ENCODE peak calls at places on chromosomes 16 and 17, in five cellular contexts. C, U, E, H and N are unnamed samples.

GRCh38 chr17:49598918-49599317 is 23.2 kb downstream of the NXPH3 start:
- DNase-seq in E (no peak), C (no peak), U (no peak), H (no peak), N (no peak)

GRCh38 chr17:37483311-37484039 is 6.2 kb upstream of the DUSP14 start:
- DNase-seq in H (no peak), E (peak), U (peak), C (peak), N (no peak)

GRCh38 chr16:9911989-9912388 is 270.2 kb downstream of the GRIN2A start:
- DNase-seq in C (no peak), E (no peak), H (no peak), U (no peak), N (no peak)

GRCh38 chr16:822174-822908 is 21.8 kb upstream of the GNG13 start:
- DNase-seq in U (no peak), E (no peak), C (no peak), H (no peak), N (no peak)

GRCh38 chr16:78705694-78706093 is 606.2 kb downstream of the WWOX start:
- DNase-seq in C (peak), H (no peak), E (peak), U (peak), N (peak)

GRCh38 chr16:8585942-8586341 is 4.4 kb downstream of the TMEM114 start:
- DNase-seq in H (no peak), E (no peak), U (no peak), C (no peak), N (no peak)

GRCh38 chr17:54544239-54544638 is 356.4 kb upstream of the TOM1L1 start:
- DNase-seq in E (no peak), U (no peak), H (no peak), C (no peak), N (no peak)

GRCh38 chr17:39604911-39605491 is 2.7 kb downstream of the NEUROD2 start:
- DNase-seq in U (no peak), C (no peak), H (no peak), E (no peak), N (no peak)

GRCh38 chr17:57572600-57572999 is 172.5 kb downstream of the CCDC182 start:
- DNase-seq in E (no peak), U (no peak), H (no peak), C (no peak), N (no peak)

DNA sequence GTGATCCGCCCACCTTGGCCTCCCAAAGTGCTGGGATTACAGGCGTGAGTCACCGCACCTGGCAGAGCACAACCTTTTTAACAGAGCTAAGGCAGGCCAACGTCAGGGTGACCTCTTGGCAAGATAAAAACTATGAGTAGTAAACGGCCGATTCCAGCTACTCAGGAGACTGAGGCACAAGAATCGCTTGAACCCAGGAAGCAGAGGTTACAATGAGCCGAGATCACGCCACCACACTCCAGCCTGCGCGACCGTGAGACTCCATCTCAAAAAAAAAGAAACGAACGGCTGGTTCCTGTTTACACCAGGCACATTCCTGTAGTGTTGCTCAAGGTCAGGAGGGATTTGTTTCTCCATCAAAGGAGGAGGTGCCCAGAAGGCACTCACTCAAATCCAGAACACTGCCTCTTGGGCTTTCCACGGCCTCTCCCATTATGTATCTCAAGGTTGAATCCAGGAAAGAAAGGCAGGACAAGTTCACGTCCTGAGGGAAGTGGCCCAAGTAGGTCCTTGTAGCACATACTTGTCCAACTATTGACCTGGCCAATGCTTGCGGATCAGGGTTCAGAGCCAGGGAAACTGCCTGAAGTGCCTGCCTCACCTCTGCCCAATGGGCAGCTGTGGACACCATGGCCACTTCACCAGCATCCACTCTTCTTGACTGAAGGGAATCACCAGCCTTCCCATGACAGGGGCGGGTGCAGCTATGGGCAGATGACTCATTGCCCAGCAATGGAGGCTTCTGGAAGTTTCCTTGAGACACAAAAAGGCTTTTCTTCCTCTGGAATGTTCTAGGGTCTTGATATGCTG is 13.5 kb downstream of the KNOP1 start:
- DNase-seq in C (peak), E (no peak), H (peak), U (peak), N (peak)
- H3K27ac ChIP-seq in C (no peak), E (no peak), H (no peak), U (peak), N (peak)

GRCh38 chr17:73325527-73325842 is 13.7 kb upstream of the CDC42EP4 start:
- DNase-seq in H (no peak), C (peak), E (no peak), U (peak), N (no peak)
- TF ChIP-seq CTCF in H (no peak), C (peak), E (peak), U (peak), N (no peak)

GRCh38 chr17:45307290-45308015 is 9.4 kb downstream of the MAP3K14 start:
- DNase-seq in U (peak), C (peak), E (no peak), H (no peak), N (peak)

GRCh38 chr17:45306623-45307022 is 10.2 kb downstream of the MAP3K14 start:
- DNase-seq in E (no peak), C (no peak), U (no peak), H (no peak), N (no peak)

GRCh38 chr17:45308840-45309239 is 8.0 kb downstream of the MAP3K14 start:
- DNase-seq in U (no peak), C (no peak), E (no peak), H (no peak), N (no peak)

GRCh38 chr17:45309400-45309799 is 7.4 kb downstream of the MAP3K14 start:
- DNase-seq in C (no peak), H (no peak), U (no peak), E (no peak), N (no peak)

GRCh38 chr17:45308016-45308365 is 8.8 kb downstream of the MAP3K14 start:
- DNase-seq in E (no peak), U (no peak), C (no peak), H (no peak), N (no peak)
- H3K27ac ChIP-seq in E (peak), U (peak), C (no peak), H (peak), N (peak)

GRCh38 chr17:7308625-7309433 is 1.4 kb downstream of the EIF5A start:
- DNase-seq in E (peak), H (peak), U (peak), C (peak), N (peak)

GRCh38 chr17:7306911-7307685 is at the start of gene EIF5A:
- DNase-seq in C (peak), H (peak), E (peak), U (peak), N (peak)

GRCh38 chr17:7311110-7311698 is 3.8 kb downstream of the EIF5A start:
- DNase-seq in E (no peak), C (no peak), U (no peak), H (no peak), N (no peak)

GRCh38 chr17:7309628-7310027 is 2.2 kb downstream of the EIF5A start:
- DNase-seq in E (no peak), C (no peak), H (no peak), U (no peak), N (no peak)

GRCh38 chr17:7307686-7308624 is 527 bp downstream of the EIF5A start:
- DNase-seq in U (no peak), E (peak), H (peak), C (peak), N (peak)
- TF ChIP-seq CTCF in U (no peak), E (no peak), H (no peak), C (peak), N (no peak)

DNA sequence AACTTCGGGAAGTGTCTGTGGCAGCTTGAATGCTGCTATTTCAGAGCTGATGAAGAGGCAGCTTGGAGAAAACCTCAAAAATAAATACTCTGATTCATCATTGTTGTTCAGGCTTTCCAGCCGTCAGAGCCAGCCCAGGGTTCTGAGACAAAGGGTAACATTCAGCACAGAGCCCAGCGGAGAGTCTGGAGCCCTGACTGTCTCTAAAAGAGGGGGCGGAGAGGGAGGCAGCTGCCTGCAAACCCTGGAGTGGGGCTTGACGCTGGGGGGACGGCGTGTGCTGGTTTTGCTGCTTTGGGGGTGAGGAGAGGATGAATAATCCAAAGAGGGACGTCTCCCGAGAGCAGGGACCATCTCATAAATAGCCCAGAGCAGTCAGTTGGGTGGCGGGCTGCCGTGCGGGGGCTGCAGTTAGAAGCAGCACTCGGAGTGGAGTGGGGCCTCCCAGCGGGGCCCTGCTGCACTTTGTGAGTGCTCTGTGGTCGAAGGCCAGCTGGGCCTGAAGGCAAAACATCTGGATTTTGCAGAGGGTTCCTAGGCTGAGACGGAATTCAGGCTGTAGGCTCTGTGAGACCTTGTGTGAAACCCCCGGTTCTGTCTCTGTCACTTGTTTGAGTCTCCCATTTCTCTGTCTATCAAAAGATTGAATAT is 237.8 kb downstream of the PRKCA start:
- DNase-seq in E (no peak), U (peak), H (no peak), C (peak), N (no peak)
- H3K27ac ChIP-seq in E (no peak), U (peak), H (no peak), C (no peak), N (no peak)

DNA sequence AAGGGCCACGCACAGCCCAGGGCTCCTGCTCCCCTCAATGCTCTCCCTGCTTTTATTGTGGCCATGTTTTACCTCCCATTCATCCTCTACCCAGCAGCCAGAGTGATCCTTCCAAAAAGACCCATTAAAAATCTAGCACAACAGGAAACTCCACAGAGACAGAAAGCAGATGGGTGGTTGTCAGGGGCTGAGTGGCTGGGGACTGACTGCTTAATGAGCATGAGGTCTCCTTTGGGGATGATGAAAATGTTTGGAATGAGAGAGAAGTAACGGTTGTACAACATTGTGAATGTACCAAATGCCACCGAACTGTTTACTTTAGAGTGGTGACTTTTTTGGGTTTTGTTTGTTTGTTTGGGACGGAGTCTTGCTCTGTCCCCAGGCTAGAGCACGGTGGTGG is 107.4 kb downstream of the GAS7 start:
- DNase-seq in C (no peak), U (no peak), E (no peak), H (no peak), N (no peak)
- TF ChIP-seq CTCF in C (no peak), U (no peak), E (no peak), H (no peak), N (no peak)

DNA sequence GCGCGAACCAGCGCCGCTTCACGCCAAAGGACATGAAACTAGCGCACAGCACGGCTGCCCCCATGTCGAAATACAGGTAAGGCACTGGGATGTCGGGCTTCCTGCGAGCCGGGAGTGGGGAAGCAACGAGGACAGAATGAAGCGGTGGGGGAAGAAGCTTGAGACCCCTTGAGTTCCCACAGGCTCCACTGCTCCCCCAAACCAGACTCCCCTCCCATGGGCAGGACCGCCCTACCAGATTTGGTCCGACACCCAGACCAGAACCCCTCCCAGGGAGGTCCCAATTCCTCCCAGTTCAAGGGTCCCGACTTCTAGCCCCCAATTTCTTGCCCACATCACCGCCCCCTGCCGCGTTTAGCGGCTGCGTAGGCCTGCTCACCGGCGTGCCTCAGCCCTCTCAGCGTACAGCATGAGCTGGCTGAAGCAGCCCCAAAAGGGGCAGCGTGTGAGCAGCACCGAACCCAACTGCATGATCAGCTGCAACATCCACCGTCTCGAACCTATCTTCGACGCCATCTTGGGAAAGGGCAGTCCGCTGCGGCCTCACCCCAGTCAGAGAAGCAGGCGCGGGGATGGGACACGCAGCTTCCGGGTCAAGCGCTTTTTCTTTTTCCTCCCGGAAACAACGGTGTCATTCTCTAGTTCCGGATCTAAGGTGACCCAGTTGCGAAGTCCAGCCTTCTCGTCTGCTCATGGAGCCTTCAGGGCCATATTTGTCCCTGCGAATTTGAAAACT is at the start of gene TMEM101:
- DNase-seq in E (peak), U (peak), C (peak), H (peak), N (peak)
- H3K27ac ChIP-seq in E (peak), U (peak), C (peak), H (peak), N (peak)